ENCODE peak calls at places on chromosome 13, in six cellular contexts. One of them, this sample, is unnamed.

GRCh38 chr13:52414963-52415362 is 9.0 kb upstream of the THSD1 start:
- DNase-seq in H1: no peak
- DNase-seq in HepG2: no peak
- DNase-seq in GM12878: no peak
- DNase-seq in GM12891: no peak
- DNase-seq in K562: no peak
- DNase-seq in this sample: no peak

GRCh38 chr13:65560936-65561335 is 1669.2 kb downstream of the PCDH9 start:
- DNase-seq in H1: no peak
- DNase-seq in HepG2: no peak
- DNase-seq in GM12878: no peak
- DNase-seq in GM12891: no peak
- DNase-seq in K562: no peak
- DNase-seq in this sample: no peak

GRCh38 chr13:73303858-73304257 is 245.1 kb downstream of the KLF5 start:
- DNase-seq in H1: peak; percentile 13
- DNase-seq in HepG2: no peak
- DNase-seq in GM12878: no peak
- DNase-seq in GM12891: no peak
- DNase-seq in K562: no peak
- DNase-seq in this sample: no peak

GRCh38 chr13:34430294-34430693 is 511.8 kb upstream of the NBEA start:
- DNase-seq in H1: no peak
- DNase-seq in HepG2: no peak
- DNase-seq in GM12878: no peak
- DNase-seq in GM12891: no peak
- DNase-seq in K562: no peak
- DNase-seq in this sample: no peak

GRCh38 chr13:48491423-48492122 is 41.3 kb downstream of the RCBTB2 start:
- DNase-seq in H1: no peak
- DNase-seq in HepG2: no peak
- DNase-seq in GM12878: no peak
- DNase-seq in GM12891: no peak
- DNase-seq in K562: no peak
- DNase-seq in this sample: no peak

GRCh38 chr13:107516517-107516916 is 698.8 kb downstream of the LIG4 start:
- DNase-seq in H1: no peak
- DNase-seq in HepG2: no peak
- DNase-seq in GM12878: no peak
- DNase-seq in GM12891: no peak
- DNase-seq in K562: no peak
- DNase-seq in this sample: no peak

GRCh38 chr13:75514080-75515040 is 23.3 kb downstream of the COMMD6 start:
- DNase-seq in H1: no peak
- DNase-seq in HepG2: no peak
- DNase-seq in GM12878: no peak
- DNase-seq in GM12891: no peak
- DNase-seq in K562: no peak
- DNase-seq in this sample: no peak

GRCh38 chr13:74966814-74967213 is 515.2 kb downstream of the TBC1D4 start:
- DNase-seq in H1: no peak
- DNase-seq in HepG2: no peak
- DNase-seq in GM12878: no peak
- DNase-seq in GM12891: no peak
- DNase-seq in K562: no peak
- DNase-seq in this sample: no peak

GRCh38 chr13:73074101-73074500 is 15.3 kb downstream of the KLF5 start:
- DNase-seq in H1: no peak
- DNase-seq in HepG2: no peak
- DNase-seq in GM12878: no peak
- DNase-seq in GM12891: no peak
- DNase-seq in K562: no peak
- DNase-seq in this sample: no peak

DNA sequence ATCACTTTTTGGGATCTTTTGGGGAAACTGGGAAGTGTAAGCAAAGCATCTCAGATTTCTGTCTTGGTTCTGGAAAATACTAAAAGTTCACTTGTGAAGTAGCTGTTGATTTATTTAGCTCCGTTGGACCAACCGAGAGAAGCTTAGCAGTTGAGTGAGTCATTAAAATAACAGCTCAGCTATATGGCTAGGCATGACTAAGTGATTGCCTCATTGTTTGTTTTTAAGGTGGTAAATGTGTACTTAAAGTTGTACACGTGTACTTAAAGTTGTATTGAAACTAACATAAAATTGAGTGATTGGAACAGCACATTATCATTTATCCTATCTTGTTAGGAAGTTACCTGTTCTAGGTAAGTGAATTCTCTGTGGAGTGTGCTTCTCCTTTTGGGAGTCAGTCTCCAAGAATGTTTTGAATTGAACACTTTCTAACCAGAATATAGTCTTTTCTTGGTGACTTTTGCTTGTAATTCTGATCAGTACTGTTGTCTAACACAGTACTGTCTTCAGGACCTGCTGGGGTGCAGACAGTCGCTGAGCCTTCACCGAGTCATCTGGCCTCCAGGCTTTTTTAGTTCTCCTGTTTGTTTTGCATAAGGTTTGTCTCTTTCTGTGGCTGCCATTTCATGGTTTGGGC is 2.9 kb upstream of the DCUN1D2 start:
- DNase-seq in H1: no peak
- DNase-seq in HepG2: peak; percentile 90
- DNase-seq in GM12878: peak; percentile 16
- DNase-seq in GM12891: no peak
- DNase-seq in K562: peak; percentile 34
- DNase-seq in this sample: no peak
- TF ChIP-seq POLR2A in H1: no peak
- TF ChIP-seq POLR2A in HepG2: no peak
- TF ChIP-seq POLR2A in GM12878: no peak
- TF ChIP-seq POLR2A in GM12891: no peak
- TF ChIP-seq POLR2A in K562: peak; percentile 35
- TF ChIP-seq POLR2A in this sample: no peak

GRCh38 chr13:21530656-21531055 is 71.6 kb upstream of the ZDHHC20 start:
- DNase-seq in H1: no peak
- DNase-seq in HepG2: peak; percentile 5
- DNase-seq in GM12878: no peak
- DNase-seq in GM12891: no peak
- DNase-seq in K562: no peak
- DNase-seq in this sample: no peak

GRCh38 chr13:21526707-21527454 is 67.8 kb upstream of the ZDHHC20 start:
- DNase-seq in H1: no peak
- DNase-seq in HepG2: peak; percentile 89
- DNase-seq in GM12878: no peak
- DNase-seq in GM12891: no peak
- DNase-seq in K562: no peak
- DNase-seq in this sample: no peak

GRCh38 chr13:21531475-21531874 is 72.4 kb upstream of the ZDHHC20 start:
- DNase-seq in H1: no peak
- DNase-seq in HepG2: no peak
- DNase-seq in GM12878: no peak
- DNase-seq in GM12891: no peak
- DNase-seq in K562: no peak
- DNase-seq in this sample: no peak

GRCh38 chr13:21528616-21529015 is 69.5 kb upstream of the ZDHHC20 start:
- DNase-seq in H1: no peak
- DNase-seq in HepG2: no peak
- DNase-seq in GM12878: no peak
- DNase-seq in GM12891: no peak
- DNase-seq in K562: no peak
- DNase-seq in this sample: no peak

GRCh38 chr13:21529102-21529893 is 70.2 kb upstream of the ZDHHC20 start:
- DNase-seq in H1: no peak
- DNase-seq in HepG2: no peak
- DNase-seq in GM12878: no peak
- DNase-seq in GM12891: no peak
- DNase-seq in K562: no peak
- DNase-seq in this sample: no peak
- TF ChIP-seq TAF1 in H1: no peak
- TF ChIP-seq TAF1 in HepG2: no peak
- TF ChIP-seq TAF1 in GM12878: no peak
- TF ChIP-seq TAF1 in GM12891: no peak
- TF ChIP-seq TAF1 in K562: no peak
- TF ChIP-seq TAF1 in this sample: no peak

DNA sequence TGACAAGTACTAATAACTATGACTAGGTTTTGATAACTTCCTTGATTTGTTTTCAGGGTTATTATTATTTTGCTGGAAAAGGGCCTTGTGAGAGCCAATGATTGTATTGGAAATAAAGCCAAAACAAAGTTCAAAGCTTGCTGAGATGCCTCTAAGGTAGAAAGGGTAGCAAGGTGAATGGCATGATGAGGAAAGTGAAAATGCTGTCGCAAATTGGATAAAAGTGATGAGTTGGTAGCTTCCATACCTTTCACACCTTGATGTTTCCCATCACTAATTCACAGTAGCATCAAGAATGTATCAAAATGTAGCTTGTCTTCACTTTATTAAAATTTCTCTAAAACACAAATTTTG is 259.4 kb downstream of the FGF14 start:
- DNase-seq in H1: no peak
- DNase-seq in HepG2: no peak
- DNase-seq in GM12878: no peak
- DNase-seq in GM12891: no peak
- DNase-seq in K562: no peak
- DNase-seq in this sample: no peak
- TF ChIP-seq POLR2AphosphoS5 in H1: no peak
- TF ChIP-seq POLR2AphosphoS5 in HepG2: no peak
- TF ChIP-seq POLR2AphosphoS5 in GM12878: no peak
- TF ChIP-seq POLR2AphosphoS5 in GM12891: no peak
- TF ChIP-seq POLR2AphosphoS5 in K562: no peak
- TF ChIP-seq POLR2AphosphoS5 in this sample: no peak

GRCh38 chr13:79227418-79227817 is 178.6 kb downstream of the RBM26 start:
- DNase-seq in H1: no peak
- DNase-seq in HepG2: no peak
- DNase-seq in GM12878: peak; percentile 42
- DNase-seq in GM12891: no peak
- DNase-seq in K562: no peak
- DNase-seq in this sample: no peak
- TF ChIP-seq POLR2A in H1: no peak
- TF ChIP-seq POLR2A in HepG2: no peak
- TF ChIP-seq POLR2A in GM12878: no peak
- TF ChIP-seq POLR2A in GM12891: no peak
- TF ChIP-seq POLR2A in K562: no peak
- TF ChIP-seq POLR2A in this sample: no peak

DNA sequence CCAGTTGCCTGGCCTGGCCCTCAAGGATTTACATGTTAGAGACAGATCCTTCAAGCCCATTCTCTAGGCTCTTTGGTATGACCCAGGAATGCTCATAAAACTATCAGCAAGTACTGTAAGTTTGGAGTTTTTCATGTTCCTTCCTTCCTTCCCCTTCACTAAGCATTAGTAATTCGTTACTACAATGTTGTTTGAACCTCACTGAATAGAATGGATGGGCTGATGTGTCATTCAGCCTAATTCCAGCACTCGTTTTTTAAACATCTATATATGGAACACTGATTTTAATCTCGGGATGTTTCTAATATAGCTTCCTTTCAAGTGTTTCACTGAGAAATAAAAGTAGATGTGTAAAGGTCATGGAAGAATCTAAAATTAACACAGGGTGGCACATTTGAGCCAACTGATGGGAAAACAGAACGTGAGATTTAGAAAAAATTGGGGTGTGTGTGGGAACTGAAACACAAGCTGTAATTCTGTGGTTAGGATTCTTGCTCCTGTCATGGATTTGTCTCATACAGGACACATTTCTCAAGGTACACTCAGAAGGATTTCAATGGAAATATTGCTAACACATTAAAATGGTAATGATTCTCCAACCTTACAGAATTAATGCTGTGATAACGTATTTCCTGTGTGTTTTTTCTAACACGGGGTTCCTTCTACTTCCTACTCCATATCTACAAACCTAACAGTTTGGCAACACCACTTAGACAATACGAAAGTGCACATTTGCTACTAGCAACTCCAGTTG is 93.4 kb downstream of the FLT1 start:
- DNase-seq in H1: no peak
- DNase-seq in HepG2: no peak
- DNase-seq in GM12878: peak; percentile 62
- DNase-seq in GM12891: no peak
- DNase-seq in K562: no peak
- DNase-seq in this sample: no peak
- TF ChIP-seq TAF1 in H1: no peak
- TF ChIP-seq TAF1 in HepG2: no peak
- TF ChIP-seq TAF1 in GM12878: no peak
- TF ChIP-seq TAF1 in GM12891: no peak
- TF ChIP-seq TAF1 in K562: no peak
- TF ChIP-seq TAF1 in this sample: no peak

DNA sequence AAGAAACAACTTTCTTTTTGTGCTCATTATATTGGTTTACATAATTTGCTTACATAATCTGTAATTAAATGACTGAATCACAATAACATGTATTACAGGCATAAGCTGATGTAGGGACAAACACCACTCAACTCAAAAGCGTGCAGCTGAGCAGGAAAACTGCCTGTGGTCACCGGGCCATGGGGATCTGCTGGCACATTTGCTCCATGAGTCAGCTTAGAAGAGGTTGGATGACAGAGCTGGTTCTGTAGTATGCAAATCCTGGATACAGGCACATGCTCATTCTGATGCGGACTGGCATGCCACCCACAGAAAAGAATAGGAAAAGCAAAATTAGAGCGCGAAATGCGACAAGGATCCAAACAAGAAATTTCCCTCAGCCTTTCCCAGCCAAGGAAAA is 128.6 kb downstream of the USP12 start:
- DNase-seq in H1: peak; percentile 19
- DNase-seq in HepG2: peak; percentile 24
- DNase-seq in GM12878: no peak
- DNase-seq in GM12891: no peak
- DNase-seq in K562: no peak
- DNase-seq in this sample: no peak
- TF ChIP-seq POLR2AphosphoS5 in H1: no peak
- TF ChIP-seq POLR2AphosphoS5 in HepG2: no peak
- TF ChIP-seq POLR2AphosphoS5 in GM12878: no peak
- TF ChIP-seq POLR2AphosphoS5 in GM12891: no peak
- TF ChIP-seq POLR2AphosphoS5 in K562: no peak
- TF ChIP-seq POLR2AphosphoS5 in this sample: no peak

DNA sequence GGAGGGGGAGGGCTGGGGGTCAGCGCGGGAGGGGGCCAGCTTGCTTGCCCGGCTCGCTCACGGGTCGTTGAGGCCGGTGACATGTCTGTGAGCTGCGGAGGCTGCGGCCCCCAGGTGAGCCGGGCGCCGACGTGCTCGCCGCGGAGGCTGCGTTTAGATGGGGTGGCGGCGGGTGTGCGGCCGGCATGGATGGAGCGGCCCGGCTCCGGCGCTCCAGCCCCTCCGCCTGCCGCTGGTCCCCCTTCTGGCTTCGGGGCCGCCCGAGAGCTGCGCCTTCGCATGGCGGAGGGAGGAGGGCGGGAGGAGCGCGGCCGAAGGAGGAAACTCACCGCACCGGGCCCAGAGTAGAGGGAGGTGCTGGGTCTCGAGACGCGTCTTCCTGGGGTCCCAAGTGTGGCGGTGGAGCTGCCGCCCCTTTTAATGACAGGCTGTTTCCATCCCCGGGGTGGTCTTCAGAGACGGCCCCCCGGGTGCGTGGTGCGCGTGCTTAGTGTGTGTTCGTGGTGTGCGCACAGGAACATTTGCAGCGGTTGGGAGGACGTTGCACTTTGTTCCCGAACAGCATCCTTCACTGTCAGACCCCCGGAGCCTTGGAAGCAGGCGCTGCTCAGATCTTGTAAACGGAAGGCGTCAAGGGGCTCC is at the start of gene AKAP11:
- DNase-seq in H1: no peak
- DNase-seq in HepG2: peak; percentile 15
- DNase-seq in GM12878: no peak
- DNase-seq in GM12891: no peak
- DNase-seq in K562: peak; percentile 21
- DNase-seq in this sample: peak; percentile 17
- TF ChIP-seq POLR2A in H1: no peak
- TF ChIP-seq POLR2A in HepG2: peak; percentile 61
- TF ChIP-seq POLR2A in GM12878: peak; percentile 82
- TF ChIP-seq POLR2A in GM12891: no peak
- TF ChIP-seq POLR2A in K562: peak; percentile 62
- TF ChIP-seq POLR2A in this sample: peak; percentile 68